ENCODE peak calls at places on chromosomes 7 and 10, in four cellular contexts. G is SK-N-DZ, Z is iPS-NIHi11, X is M059J. L is an unnamed sample.

GRCh38 chr10:60430017-60430416 is 40.3 kb upstream of the ANK3 start:
- DNase-seq in G (no peak), Z (no peak), X (peak; percentile 78), L (peak; percentile 74)

GRCh38 chr10:91034494-91035157 is 113.7 kb upstream of the ANKRD1 start:
- DNase-seq in G (no peak), Z (peak; percentile 82), X (peak; percentile 84), L (peak; percentile 86)

GRCh38 chr10:73131295-73131694 is 21.0 kb downstream of the NUDT13 start:
- DNase-seq in G (no peak), Z (no peak), X (peak; percentile 86), L (peak; percentile 40)

GRCh38 chr7:8963722-8964121 is 530.3 kb downstream of the NXPH1 start:
- DNase-seq in G (no peak), Z (no peak), X (no peak), L (no peak)

GRCh38 chr10:74875966-74876365 is 49.6 kb downstream of the KAT6B start:
- DNase-seq in G (no peak), Z (no peak), X (no peak), L (no peak)

GRCh38 chr7:90262438-90262837 is 17.5 kb downstream of the CFAP69 start:
- DNase-seq in G (peak; percentile 12), Z (peak; percentile 19), X (peak; percentile 58), L (peak; percentile 44)

GRCh38 chr10:75542902-75543301 is 111.5 kb downstream of the LRMDA start:
- DNase-seq in G (peak; percentile 76), Z (peak; percentile 22), X (peak; percentile 44), L (no peak)

GRCh38 chr10:129773359-129773990 is 190.6 kb downstream of the EBF3 start:
- DNase-seq in G (no peak), Z (no peak), X (no peak), L (no peak)

GRCh38 chr7:129258649-129259389 is 34.0 kb downstream of the AHCYL2 start:
- DNase-seq in G (no peak), Z (peak; percentile 86), X (peak; percentile 59), L (no peak)

GRCh38 chr7:30019387-30019786 is 7.1 kb downstream of the FKBP14 start:
- DNase-seq in G (no peak), Z (no peak), X (no peak), L (no peak)

GRCh38 chr10:4807803-4808507 is 18.1 kb upstream of the AKR1E2 start:
- DNase-seq in G (no peak), Z (no peak), X (peak; percentile 83), L (peak; percentile 49)

GRCh38 chr10:101010329-101010728 is 10.7 kb downstream of the LZTS2 start:
- DNase-seq in G (no peak), Z (no peak), X (no peak), L (no peak)

GRCh38 chr7:2607913-2608899 is 23.6 kb upstream of the TTYH3 start:
- DNase-seq in G (no peak), Z (peak; percentile 23), X (no peak), L (no peak)